ENCODE peak calls at places on chromosomes 2 and 18, in seven cellular contexts. W, C, K, H, T, J and Q are unnamed samples.

GRCh38 chr2:138421315-138421970 is 80.1 kb upstream of the SPOPL start:
- DNase-seq in J (no peak), C (no peak), W (peak), T (peak), K (no peak), H (no peak), Q (peak)

GRCh38 chr18:76388891-76389423 is 106.1 kb downstream of the ZNF516 start:
- DNase-seq in T (no peak), J (no peak), W (peak), C (no peak), H (no peak), K (no peak), Q (no peak)

GRCh38 chr2:34789162-34789561 is 1190.1 kb upstream of the FAM98A start:
- DNase-seq in C (no peak), W (no peak), T (no peak), J (no peak), K (no peak), H (no peak), Q (no peak)

GRCh38 chr2:219555956-219556355 is 12.1 kb downstream of the TMEM198 start:
- DNase-seq in T (no peak), H (no peak), C (no peak), W (no peak), J (no peak), K (no peak), Q (no peak)

GRCh38 chr18:49016648-49017539 is 66.1 kb upstream of the SMAD7 start:
- DNase-seq in K (peak), J (peak), C (peak), W (peak), H (no peak), T (peak), Q (peak)

GRCh38 chr2:9757430-9758287 is 85.6 kb upstream of the TAF1B start:
- DNase-seq in W (peak), K (no peak), H (no peak), T (no peak), C (no peak), J (no peak), Q (no peak)

GRCh38 chr2:63819765-63820717 is 21.7 kb upstream of the UGP2 start:
- DNase-seq in T (no peak), K (no peak), H (no peak), J (no peak), W (peak), C (no peak), Q (peak)

GRCh38 chr2:221780281-221780688 is 208.2 kb upstream of the EPHA4 start:
- DNase-seq in C (no peak), T (peak), H (no peak), W (peak), J (no peak), K (no peak), Q (no peak)

GRCh38 chr2:126761981-126762878 is 106.3 kb downstream of the GYPC start:
- DNase-seq in J (no peak), H (no peak), T (no peak), W (no peak), K (no peak), C (no peak), Q (no peak)

GRCh38 chr2:161146996-161147395 is 13.2 kb upstream of the TANK start:
- DNase-seq in K (no peak), T (no peak), J (no peak), C (no peak), W (no peak), H (no peak), Q (no peak)

GRCh38 chr2:240465268-240465764 is 29.9 kb downstream of the GPC1 start:
- DNase-seq in W (no peak), J (no peak), C (no peak), T (no peak), H (no peak), K (no peak), Q (no peak)

GRCh38 chr18:48724455-48724854 is 185.6 kb downstream of the CTIF start:
- DNase-seq in K (no peak), H (no peak), W (no peak), J (no peak), C (no peak), T (no peak), Q (no peak)

GRCh38 chr18:75276813-75277628 is 66.4 kb downstream of the TSHZ1 start:
- DNase-seq in H (no peak), J (no peak), W (peak), T (no peak), C (no peak), K (no peak), Q (no peak)

GRCh38 chr2:233839447-233839820 is 14.9 kb downstream of the HJURP start:
- DNase-seq in K (no peak), T (no peak), H (no peak), W (no peak), C (no peak), J (peak), Q (no peak)

GRCh38 chr2:240561325-240561971 is 1.3 kb downstream of the DUSP28 start:
- DNase-seq in J (peak), H (peak), T (peak), K (no peak), W (peak), C (no peak), Q (no peak)

GRCh38 chr2:133753665-133754064 is 185.4 kb upstream of the NCKAP5 start:
- DNase-seq in W (no peak), H (no peak), J (no peak), K (no peak), C (no peak), T (no peak), Q (no peak)

GRCh38 chr2:179891237-179891636 is 29.8 kb upstream of the ZNF385B start:
- DNase-seq in H (no peak), C (no peak), J (no peak), W (no peak), T (no peak), K (no peak), Q (no peak)

GRCh38 chr2:208880171-208880570 is 473.6 kb downstream of the PTH2R start:
- DNase-seq in C (no peak), J (no peak), K (no peak), W (no peak), H (no peak), T (no peak), Q (no peak)

GRCh38 chr2:204177977-204178522 is 241.5 kb downstream of the ICOS start:
- DNase-seq in K (no peak), T (peak), J (peak), C (peak), W (no peak), H (peak), Q (peak)

GRCh38 chr2:26477911-26478253 is at the start of gene OTOF:
- DNase-seq in H (no peak), K (peak), W (peak), J (no peak), T (peak), C (no peak), Q (no peak)

GRCh38 chr18:49745051-49746014 is 68.0 kb downstream of the ACAA2 start:
- DNase-seq in J (no peak), C (no peak), T (no peak), W (no peak), K (no peak), H (no peak), Q (no peak)

GRCh38 chr18:75211002-75211621 is 515 bp downstream of the TSHZ1 start:
- DNase-seq in T (peak), K (no peak), W (peak), J (no peak), H (no peak), C (peak), Q (peak)

GRCh38 chr2:139694327-139694726 is 914.1 kb upstream of the NXPH2 start:
- DNase-seq in K (no peak), W (no peak), C (no peak), T (no peak), H (no peak), J (no peak), Q (no peak)

GRCh38 chr18:38545071-38545470 is 979.5 kb upstream of the CELF4 start:
- DNase-seq in C (no peak), J (peak), W (no peak), H (no peak), K (no peak), T (peak), Q (peak)

GRCh38 chr2:144580521-144581153 is 60.7 kb upstream of the ZEB2 start:
- DNase-seq in H (no peak), J (no peak), W (no peak), T (no peak), K (peak), C (peak), Q (no peak)

GRCh38 chr2:107402330-107402729 is 424.4 kb upstream of the RGPD4 start:
- DNase-seq in K (no peak), W (no peak), C (no peak), J (no peak), H (no peak), T (peak), Q (no peak)

GRCh38 chr2:33134086-33134763 is 187.5 kb downstream of the LTBP1 start:
- DNase-seq in H (no peak), T (peak), K (no peak), C (no peak), W (peak), J (no peak), Q (peak)

GRCh38 chr18:23162473-23162872 is 27.2 kb downstream of the CABLES1 start:
- DNase-seq in H (no peak), C (no peak), K (no peak), T (no peak), W (no peak), J (no peak), Q (no peak)

GRCh38 chr2:101520246-101520645 is 45.3 kb upstream of the RFX8 start:
- DNase-seq in C (no peak), H (no peak), T (no peak), J (no peak), K (no peak), W (peak), Q (no peak)

GRCh38 chr2:177772529-177772928 is 300.0 kb downstream of the PDE11A start:
- DNase-seq in W (peak), T (peak), C (peak), H (no peak), K (peak), J (no peak), Q (peak)

GRCh38 chr2:111670776-111671175 is 213.2 kb downstream of the ANAPC1 start:
- DNase-seq in C (no peak), K (no peak), H (no peak), T (no peak), W (no peak), J (peak), Q (no peak)

GRCh38 chr2:3712841-3713503 is 9.6 kb downstream of the DCDC2C start:
- DNase-seq in T (no peak), J (no peak), W (peak), C (no peak), H (no peak), K (no peak), Q (no peak)

GRCh38 chr18:31120594-31120993 is 18.4 kb upstream of the DSC2 start:
- DNase-seq in T (no peak), J (no peak), K (no peak), H (no peak), W (no peak), C (no peak), Q (no peak)

GRCh38 chr2:226115102-226115831 is 684.4 kb downstream of the IRS1 start:
- DNase-seq in K (no peak), T (peak), W (peak), J (no peak), H (no peak), C (no peak), Q (peak)

GRCh38 chr18:43396266-43396665 is 119.0 kb upstream of the SYT4 start:
- DNase-seq in H (no peak), J (no peak), C (no peak), W (no peak), T (peak), K (peak), Q (no peak)

GRCh38 chr18:47701133-47701532 is 229.3 kb downstream of the SMAD2 start:
- DNase-seq in H (no peak), T (no peak), W (no peak), C (no peak), K (no peak), J (no peak), Q (no peak)
- TF ChIP-seq RFX5 in H (no peak), T (no peak), W (no peak), C (no peak), K (no peak), J (no peak), Q (no peak)

GRCh38 chr18:59233017-59233410 is 13.1 kb downstream of the GRP start:
- DNase-seq in J (no peak), W (no peak), H (no peak), C (no peak), T (no peak), K (no peak), Q (no peak)

GRCh38 chr18:59231877-59232276 is 11.9 kb downstream of the GRP start:
- DNase-seq in C (no peak), H (no peak), K (no peak), T (no peak), J (no peak), W (no peak), Q (no peak)

GRCh38 chr18:59229681-59230443 is 9.9 kb downstream of the GRP start:
- DNase-seq in H (no peak), J (no peak), K (no peak), C (no peak), T (no peak), W (no peak), Q (no peak)

GRCh38 chr18:59231157-59231556 is 11.2 kb downstream of the GRP start:
- DNase-seq in J (no peak), H (no peak), T (no peak), W (no peak), C (no peak), K (no peak), Q (no peak)

DNA sequence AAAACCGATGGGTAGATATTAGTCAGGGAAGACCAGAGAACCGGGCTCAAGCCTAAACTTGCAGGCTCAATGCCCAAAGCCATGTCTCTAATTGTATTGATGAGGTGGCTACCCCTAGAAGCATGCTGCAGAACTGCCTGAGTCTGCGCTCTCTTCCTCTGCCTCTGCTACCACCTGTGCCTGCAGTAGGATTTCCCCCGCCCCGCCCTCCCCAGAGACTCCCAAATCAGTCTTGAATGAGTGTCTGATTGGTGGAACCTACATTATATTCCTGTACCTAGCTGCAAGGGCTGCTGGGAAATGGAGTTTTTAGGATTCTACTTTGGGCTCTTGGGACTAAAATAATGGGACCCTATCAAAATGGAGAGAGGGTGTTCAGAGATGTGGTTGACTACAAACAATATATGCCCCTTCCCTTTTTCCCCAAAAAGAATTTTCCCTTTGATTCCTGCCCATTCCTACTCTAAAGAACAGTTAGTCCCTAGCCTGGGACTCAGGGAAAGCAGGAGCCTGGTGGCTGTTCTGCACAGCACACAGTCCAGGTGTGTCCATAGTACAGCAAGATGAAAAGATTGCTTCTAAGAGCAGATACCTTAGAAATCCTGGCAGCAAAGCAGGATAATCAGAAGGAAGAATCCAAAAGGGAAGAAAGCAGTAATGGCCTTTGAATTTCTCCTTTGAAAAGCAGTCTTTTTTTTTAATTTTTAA is 12.5 kb downstream of the GRP start:
- DNase-seq in W (no peak), J (no peak), C (no peak), K (no peak), H (no peak), T (no peak), Q (no peak)
- TF ChIP-seq RFX5 in W (no peak), J (no peak), C (no peak), K (no peak), H (no peak), T (no peak), Q (no peak)

GRCh38 chr2:70647873-70648481 is 94.4 kb upstream of the TGFA start:
- DNase-seq in K (peak), T (peak), J (peak), C (peak), H (no peak), W (peak), Q (peak)

GRCh38 chr2:70651014-70651413 is 97.4 kb upstream of the TGFA start:
- DNase-seq in W (no peak), T (no peak), C (no peak), J (no peak), H (no peak), K (no peak), Q (no peak)

GRCh38 chr2:70643715-70644114 is 90.1 kb upstream of the TGFA start:
- DNase-seq in K (peak), C (peak), T (peak), W (no peak), H (no peak), J (peak), Q (peak)

GRCh38 chr2:70645733-70646420 is 92.3 kb upstream of the TGFA start:
- DNase-seq in C (no peak), J (no peak), T (peak), K (peak), W (no peak), H (no peak), Q (peak)

DNA sequence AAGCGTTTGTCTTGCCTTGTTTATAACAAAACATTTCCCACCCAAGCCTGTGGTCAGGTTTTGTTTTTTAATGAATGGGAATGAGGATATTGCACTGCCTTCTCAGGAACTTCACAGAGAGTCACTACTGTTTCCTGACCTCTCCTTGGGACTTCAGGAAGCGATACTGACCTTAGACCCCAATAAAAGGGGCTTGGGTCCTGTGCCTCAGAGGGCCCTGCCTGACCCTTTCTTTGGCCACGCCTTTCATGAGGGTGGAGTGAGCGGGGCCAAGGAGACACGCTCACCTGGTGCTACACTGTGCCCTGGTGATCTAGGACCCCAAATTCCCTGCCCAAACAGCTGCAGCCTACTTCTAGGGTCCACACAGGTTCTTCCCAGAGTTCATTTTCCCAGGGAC is 92.8 kb upstream of the TGFA start:
- DNase-seq in K (no peak), H (no peak), J (no peak), W (no peak), C (no peak), T (no peak), Q (no peak)
- TF ChIP-seq RFX5 in K (no peak), H (no peak), J (no peak), W (no peak), C (no peak), T (no peak), Q (no peak)

DNA sequence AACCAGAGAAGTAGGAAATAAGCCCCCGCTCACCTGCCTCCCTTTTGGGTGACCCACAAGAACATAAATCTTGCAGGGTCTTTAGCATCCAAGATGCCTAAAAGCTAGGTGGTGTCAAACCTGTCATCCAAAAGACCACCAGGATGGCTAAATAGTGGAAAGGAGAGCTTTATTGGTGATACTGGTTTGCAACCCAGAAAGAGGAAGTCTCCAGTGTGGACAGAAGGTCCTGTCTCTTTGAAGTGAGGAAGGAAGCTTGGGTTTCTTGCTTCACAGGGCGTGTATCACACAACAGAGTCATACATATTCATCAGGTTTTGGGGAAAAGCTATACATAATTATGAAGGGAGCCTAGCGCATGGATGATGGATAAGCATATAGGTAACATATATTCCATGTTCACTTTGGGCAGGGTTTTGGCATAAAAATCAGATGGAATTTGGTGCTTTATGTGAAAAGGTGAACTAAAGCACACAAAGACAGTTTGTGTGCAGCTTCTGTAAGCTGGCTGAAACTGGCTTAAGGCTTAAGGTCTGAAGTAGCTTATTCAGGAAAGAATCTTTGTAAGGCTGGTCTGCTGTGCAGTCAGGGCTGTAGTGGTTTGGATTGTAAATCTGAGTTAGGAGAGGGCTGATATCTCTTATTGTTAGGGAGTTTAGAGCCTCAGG is 102.2 kb upstream of the MSH2 start:
- DNase-seq in J (no peak), H (peak), W (no peak), K (no peak), C (no peak), T (no peak), Q (no peak)
- TF ChIP-seq RFX5 in J (no peak), H (no peak), W (no peak), K (no peak), C (no peak), T (no peak), Q (no peak)

GRCh38 chr18:70672581-70672980 is 383.7 kb downstream of the SOCS6 start:
- DNase-seq in K (no peak), T (no peak), H (no peak), J (no peak), W (no peak), C (no peak), Q (no peak)
- TF ChIP-seq RFX5 in K (no peak), T (no peak), H (no peak), J (no peak), W (no peak), C (no peak), Q (no peak)

GRCh38 chr18:11304900-11305299 is 155.5 kb upstream of the PIEZO2 start:
- DNase-seq in H (no peak), C (no peak), K (no peak), T (no peak), W (no peak), J (no peak), Q (no peak)
- TF ChIP-seq RFX5 in H (no peak), C (no peak), K (no peak), T (no peak), W (no peak), J (no peak), Q (no peak)

GRCh38 chr2:165801176-165801575 is 7.1 kb upstream of the GALNT3 start:
- DNase-seq in C (no peak), W (no peak), K (no peak), T (no peak), J (no peak), H (no peak), Q (no peak)

GRCh38 chr2:165804719-165805118 is 10.7 kb upstream of the GALNT3 start:
- DNase-seq in H (no peak), T (no peak), J (no peak), C (no peak), K (no peak), W (no peak), Q (no peak)

GRCh38 chr2:165803123-165803760 is 9.2 kb upstream of the GALNT3 start:
- DNase-seq in T (no peak), W (peak), K (no peak), J (no peak), H (no peak), C (no peak), Q (no peak)
- TF ChIP-seq RFX5 in T (no peak), W (no peak), K (no peak), J (no peak), H (no peak), C (no peak), Q (no peak)